ENCODE peak calls at places on chromosomes 4 and X, in ten cellular contexts. W is astrocyte; N is aorta; Z is IMR-90; B is tibial artery; K is HCT116; I is OCI-LY7; M is CD8-positive, alpha-beta T cell; H is pancreas; U is Peyer's patch. E is an unnamed sample.

GRCh38 chr4:168707205-168707604 is 210.4 kb downstream of the PALLD start:
- DNase-seq in Z (peak; percentile 54), H (no peak), W (no peak), U (no peak), M (no peak), K (no peak), B (no peak), N (no peak), I (no peak), E (no peak)

GRCh38 chr4:36172650-36173049 is 71.7 kb downstream of the ARAP2 start:
- DNase-seq in N (no peak), H (no peak), M (no peak), I (no peak), B (no peak), W (no peak), K (no peak), Z (no peak), U (no peak), E (no peak)

GRCh38 chrX:135740683-135741149 is 27.3 kb downstream of the CT45A3 start:
- DNase-seq in W (no peak), N (peak; percentile 57), B (no peak), M (peak; percentile 37), Z (no peak), K (peak; percentile 6), H (peak; percentile 56), I (peak; percentile 5), U (no peak), E (no peak)

GRCh38 chr4:139014391-139015268 is 951 bp upstream of the NOCT start:
- DNase-seq in Z (peak; percentile 94), W (peak; percentile 97), U (no peak), H (no peak), N (no peak), B (no peak), K (peak; percentile 85), M (no peak), I (no peak), E (peak; percentile 96)

GRCh38 chr4:21655100-21655499 is 293.5 kb downstream of the KCNIP4 start:
- DNase-seq in Z (no peak), U (no peak), K (no peak), W (no peak), N (no peak), B (no peak), H (no peak), M (no peak), I (no peak), E (no peak)

GRCh38 chr4:169330811-169331210 is 60.1 kb upstream of the SH3RF1 start:
- DNase-seq in N (no peak), M (no peak), B (no peak), U (no peak), K (no peak), H (no peak), I (no peak), Z (no peak), W (no peak), E (no peak)

GRCh38 chrX:19563746-19564145 is 48.4 kb upstream of the MAP3K15 start:
- DNase-seq in N (no peak), H (no peak), Z (no peak), W (no peak), B (no peak), I (peak; percentile 10), K (no peak), U (no peak), M (no peak), E (no peak)

GRCh38 chr4:139153411-139154133 is 23.4 kb downstream of the ELF2 start:
- DNase-seq in I (no peak), U (no peak), W (no peak), M (no peak), H (no peak), K (no peak), B (no peak), Z (peak; percentile 57), N (no peak), E (no peak)

GRCh38 chr4:163606885-163607284 is 112.4 kb downstream of the TMA16 start:
- DNase-seq in N (no peak), Z (no peak), I (peak; percentile 26), H (no peak), U (no peak), M (no peak), K (no peak), W (no peak), B (no peak), E (no peak)

GRCh38 chr4:64617813-64618212 is 208.6 kb upstream of the TECRL start:
- DNase-seq in Z (no peak), W (peak; percentile 20), K (no peak), B (no peak), H (no peak), N (no peak), M (no peak), U (no peak), I (no peak), E (peak; percentile 22)

GRCh38 chr4:104860227-104861123 is 286.2 kb upstream of the TET2 start:
- DNase-seq in N (no peak), I (peak; percentile 70), B (peak; percentile 60), W (peak; percentile 43), Z (peak; percentile 63), U (no peak), H (no peak), K (peak; percentile 76), M (peak; percentile 39), E (peak; percentile 85)

GRCh38 chr4:184506527-184507121 is 32.3 kb upstream of the IRF2 start:
- DNase-seq in M (no peak), B (no peak), N (peak; percentile 60), K (no peak), U (no peak), I (peak; percentile 85), Z (no peak), W (no peak), H (no peak), E (no peak)
- H3K27ac ChIP-seq in M (no peak overlapping the region), B (no peak overlapping the region), N (no peak overlapping the region), K (no peak overlapping the region), U (no peak overlapping the region), I (peak overlapping the region; percentile 40), Z (no peak overlapping the region), W (no peak overlapping the region), H (no peak overlapping the region), E (no peak overlapping the region)

GRCh38 chrX:142998447-142999208 is 27.1 kb upstream of the SPANXN4 start:
- DNase-seq in B (no peak), W (no peak), N (no peak), U (no peak), M (no peak), K (no peak), I (no peak), H (no peak), Z (no peak), E (no peak)
- H3K4me3 ChIP-seq in B (no peak overlapping the region), W (no peak overlapping the region), N (no peak overlapping the region), U (no peak overlapping the region), M (no peak overlapping the region), K (no peak overlapping the region), I (no peak overlapping the region), H (no peak overlapping the region), Z (no peak overlapping the region), E (no peak overlapping the region)

GRCh38 chr4:26269038-26269437 is 51.8 kb upstream of the RBPJ start:
- DNase-seq in N (no peak), K (no peak), Z (no peak), H (no peak), U (no peak), M (no peak), W (no peak), I (no peak), B (no peak), E (no peak)

GRCh38 chr4:26272654-26273307 is 48.0 kb upstream of the RBPJ start:
- DNase-seq in W (no peak), M (no peak), H (no peak), B (no peak), U (no peak), Z (no peak), K (no peak), I (no peak), N (no peak), E (no peak)

GRCh38 chr4:26271703-26272102 is 49.1 kb upstream of the RBPJ start:
- DNase-seq in H (no peak), M (no peak), I (no peak), Z (no peak), U (no peak), B (no peak), N (no peak), W (no peak), K (no peak), E (no peak)

GRCh38 chr4:26275261-26275660 is 45.6 kb upstream of the RBPJ start:
- DNase-seq in N (no peak), M (no peak), U (no peak), H (no peak), W (no peak), B (no peak), Z (no peak), K (no peak), I (no peak), E (no peak)

GRCh38 chr4:26273308-26273980 is 47.4 kb upstream of the RBPJ start:
- DNase-seq in K (no peak), I (no peak), U (no peak), N (peak; percentile 70), Z (no peak), M (no peak), W (no peak), B (peak; percentile 40), H (no peak), E (no peak)
- H3K27ac ChIP-seq in K (no peak overlapping the region), I (no peak overlapping the region), U (no peak overlapping the region), N (no peak overlapping the region), Z (no peak overlapping the region), M (no peak overlapping the region), W (no peak overlapping the region), B (no peak overlapping the region), H (no peak overlapping the region), E (no peak overlapping the region)

DNA sequence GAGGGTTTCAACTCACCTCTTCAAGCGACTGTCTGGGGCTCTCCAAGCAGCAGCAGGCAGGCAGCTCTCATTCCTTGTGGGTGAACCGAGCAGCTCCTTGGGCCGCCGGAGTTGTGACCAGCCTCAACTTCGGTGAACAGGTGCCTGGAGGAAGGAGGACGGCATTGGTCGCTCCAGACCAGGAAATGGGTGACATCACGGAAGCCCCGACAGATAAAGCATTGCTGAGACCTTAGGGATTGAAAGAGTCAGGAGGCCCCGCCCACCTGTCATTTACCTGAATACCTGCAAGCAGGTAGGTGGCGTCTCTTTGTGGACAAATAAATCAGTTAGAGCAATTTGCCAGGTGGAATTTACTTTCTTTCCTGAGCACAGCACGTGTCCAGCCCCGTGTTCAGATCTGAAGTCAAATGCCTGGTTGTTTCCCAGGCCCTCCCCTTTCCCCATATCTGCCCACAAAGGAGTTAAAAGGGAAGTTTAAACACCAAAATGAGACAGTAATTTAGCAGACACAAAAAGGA is at the start of gene LNX1:
- DNase-seq in I (no peak), N (peak; percentile 48), W (no peak), M (no peak), U (peak; percentile 93), Z (no peak), B (no peak), H (peak; percentile 89), K (peak; percentile 79), E (no peak)
- H3K4me3 ChIP-seq in I (no peak within 1 kb of the TSS), N (no peak within 1 kb of the TSS), W (no peak within 1 kb of the TSS), M (no peak within 1 kb of the TSS), U (peak within 1 kb of the TSS; percentile 28), Z (no peak within 1 kb of the TSS), B (no peak within 1 kb of the TSS), H (peak within 1 kb of the TSS; percentile 47), K (peak within 1 kb of the TSS; percentile 35), E (no peak within 1 kb of the TSS)